ENCODE peak calls at places on chromosomes 1 and 21, in nine cellular contexts. E is ovary, V is suprapubic skin, D is esophagus muscularis mucosa, L is A549, K is transverse colon, P is GM12878, F is tibial nerve, R is upper lobe of left lung. Q is an unnamed sample.

GRCh38 chr1:19672237-19672636 is 7.6 kb downstream of the HTR6 start:
- DNase-seq in E (no peak), V (no peak), D (no peak), L (no peak), K (no peak), P (no peak), F (no peak), R (no peak), Q (no peak)

GRCh38 chr1:169890761-169891538 is 2.7 kb downstream of the SCYL3 start:
- DNase-seq in E (no peak), V (no peak), D (no peak), L (peak; percentile 26), K (peak; percentile 24), P (peak; percentile 51), F (no peak), R (no peak), Q (peak; percentile 43)

GRCh38 chr1:19124273-19124672 is 85.8 kb downstream of the UBR4 start:
- DNase-seq in E (no peak), V (no peak), D (no peak), L (no peak), K (no peak), P (no peak), F (no peak), R (no peak), Q (no peak)

GRCh38 chr1:93810316-93810715 is 68.7 kb downstream of the DNTTIP2 start:
- DNase-seq in E (no peak), V (no peak), D (no peak), L (no peak), K (no peak), P (no peak), F (no peak), R (no peak), Q (no peak)

GRCh38 chr21:41164981-41165650 is 2.8 kb upstream of the BACE2 start:
- DNase-seq in E (no peak), V (peak; percentile 78), D (no peak), L (peak; percentile 56), K (peak; percentile 63), P (no peak), F (peak; percentile 26), R (no peak), Q (peak; percentile 89)

GRCh38 chr1:151399890-151400235 is 490 bp downstream of the PSMB4 start:
- DNase-seq in E (peak; percentile 32), V (peak; percentile 64), D (peak; percentile 57), L (no peak), K (no peak), P (no peak), F (no peak), R (no peak), Q (no peak)

GRCh38 chr1:65011983-65012382 is 45.6 kb upstream of the JAK1 start:
- DNase-seq in E (no peak), V (no peak), D (no peak), L (no peak), K (no peak), P (no peak), F (no peak), R (no peak), Q (no peak)

GRCh38 chr1:245469006-245469405 is 314.2 kb downstream of the KIF26B start:
- DNase-seq in E (no peak), V (no peak), D (no peak), L (no peak), K (no peak), P (no peak), F (no peak), R (no peak), Q (no peak)

GRCh38 chr1:226799634-226800281 is 60.7 kb upstream of the ITPKB start:
- DNase-seq in E (no peak), V (no peak), D (no peak), L (no peak), K (peak; percentile 23), P (no peak), F (no peak), R (no peak), Q (no peak)

GRCh38 chr1:117093870-117094621 is 27.5 kb downstream of the TRIM45 start:
- DNase-seq in E (no peak), V (no peak), D (no peak), L (peak; percentile 25), K (no peak), P (no peak), F (no peak), R (no peak), Q (no peak)

GRCh38 chr1:34500451-34500850 is 254.4 kb upstream of the GJB5 start:
- DNase-seq in E (no peak), V (no peak), D (peak; percentile 57), L (no peak), K (no peak), P (no peak), F (no peak), R (peak; percentile 8), Q (no peak)
- TF ChIP-seq EP300 in E (no peak), V (no peak), D (no peak), L (no peak), K (no peak), P (no peak), F (no peak), R (no peak), Q (no peak)

GRCh38 chr1:60280764-60281278 is 207.3 kb upstream of the C1orf87 start:
- DNase-seq in E (no peak), V (no peak), D (no peak), L (no peak), K (no peak), P (no peak), F (no peak), R (no peak), Q (no peak)

GRCh38 chr1:60283690-60284089 is 210.1 kb upstream of the C1orf87 start:
- DNase-seq in E (no peak), V (no peak), D (no peak), L (no peak), K (no peak), P (no peak), F (no peak), R (no peak), Q (peak; percentile 28)

GRCh38 chr1:60280256-60280655 is 206.7 kb upstream of the C1orf87 start:
- DNase-seq in E (no peak), V (peak; percentile 60), D (no peak), L (no peak), K (no peak), P (no peak), F (no peak), R (no peak), Q (no peak)

GRCh38 chr1:60279798-60280197 is 206.2 kb upstream of the C1orf87 start:
- DNase-seq in E (no peak), V (no peak), D (no peak), L (no peak), K (no peak), P (no peak), F (no peak), R (no peak), Q (no peak)

DNA sequence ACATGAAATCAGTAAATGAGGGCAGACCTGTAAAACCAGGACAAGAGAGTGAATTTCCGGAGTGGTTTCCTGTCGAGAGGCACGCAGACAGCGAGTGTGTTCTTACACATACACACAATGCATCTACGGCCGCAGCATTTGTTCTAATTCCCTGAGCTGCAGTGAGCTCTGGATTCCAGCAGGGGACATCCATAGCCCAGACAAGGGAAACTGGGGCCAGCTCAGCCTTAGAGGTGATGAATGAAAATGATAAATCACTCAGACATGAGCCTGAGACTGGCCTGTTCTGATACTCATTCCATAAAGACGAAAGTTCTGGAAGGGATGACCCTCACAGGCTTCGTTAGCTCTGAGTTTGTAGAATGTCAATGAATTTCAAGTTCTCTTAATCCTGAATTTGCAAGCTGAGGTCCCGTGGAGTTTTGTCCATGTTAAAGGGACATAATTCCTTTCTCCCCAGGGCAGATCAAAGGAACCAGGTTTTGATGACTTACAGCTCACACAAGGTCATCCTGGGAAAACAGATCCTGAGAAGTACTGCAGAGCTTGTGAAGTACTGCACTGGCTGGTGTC is 207.9 kb upstream of the C1orf87 start:
- DNase-seq in E (peak; percentile 13), V (peak; percentile 66), D (no peak), L (peak; percentile 57), K (peak; percentile 55), P (peak; percentile 1), F (peak; percentile 47), R (no peak), Q (peak; percentile 69)
- H3K9me3 ChIP-seq in E (no peaks in the 10 kb centered on the region), V (no peaks in the 10 kb centered on the region), D (no peaks in the 10 kb centered on the region), L (no peaks in the 10 kb centered on the region), K (no peaks in the 10 kb centered on the region), P (no peaks in the 10 kb centered on the region), F (no peaks in the 10 kb centered on the region), R (no peaks in the 10 kb centered on the region), Q (no peaks in the 10 kb centered on the region)

GRCh38 chr1:238319957-238320356 is 429.2 kb upstream of the ZP4 start:
- DNase-seq in E (no peak), V (no peak), D (no peak), L (no peak), K (no peak), P (no peak), F (no peak), R (no peak), Q (no peak)
- H3K27ac ChIP-seq in E (no peak overlapping the region), V (no peak overlapping the region), D (no peak overlapping the region), L (no peak overlapping the region), K (no peak overlapping the region), P (no peak overlapping the region), F (no peak overlapping the region), R (no peak overlapping the region), Q (no peak overlapping the region)

GRCh38 chr1:156106624-156107488 is 7.7 kb upstream of the LMNA start:
- DNase-seq in E (peak; percentile 52), V (peak; percentile 86), D (no peak), L (peak; percentile 73), K (no peak), P (no peak), F (no peak), R (no peak), Q (no peak)
- TF ChIP-seq EP300 in E (no peak), V (no peak), D (no peak), L (no peak), K (no peak), P (no peak), F (no peak), R (no peak), Q (no peak)

GRCh38 chr1:82788038-82788437 is 987.3 kb downstream of the ADGRL2 start:
- DNase-seq in E (no peak), V (no peak), D (no peak), L (no peak), K (no peak), P (no peak), F (no peak), R (no peak), Q (no peak)
- H3K9me3 ChIP-seq in E (peaks cover 8% of the 10 kb centered on the region), V (no peaks in the 10 kb centered on the region), D (peaks cover 8% of the 10 kb centered on the region), L (no peaks in the 10 kb centered on the region), K (no peaks in the 10 kb centered on the region), P (no peaks in the 10 kb centered on the region), F (no peaks in the 10 kb centered on the region), R (no peaks in the 10 kb centered on the region), Q (peaks cover 4% of the 10 kb centered on the region)

GRCh38 chr21:36297555-36297937 is 22.5 kb upstream of the MORC3 start:
- DNase-seq in E (no peak), V (no peak), D (no peak), L (no peak), K (no peak), P (peak; percentile 13), F (no peak), R (no peak), Q (no peak)
- H3K27ac ChIP-seq in E (no peak overlapping the region), V (peak overlapping the region; percentile 93), D (peak overlapping the region; percentile 33), L (no peak overlapping the region), K (peak overlapping the region; percentile 84), P (peak overlapping the region; percentile 94), F (peak overlapping the region; percentile 56), R (peak overlapping the region; percentile 83), Q (peak overlapping the region; percentile 63)

DNA sequence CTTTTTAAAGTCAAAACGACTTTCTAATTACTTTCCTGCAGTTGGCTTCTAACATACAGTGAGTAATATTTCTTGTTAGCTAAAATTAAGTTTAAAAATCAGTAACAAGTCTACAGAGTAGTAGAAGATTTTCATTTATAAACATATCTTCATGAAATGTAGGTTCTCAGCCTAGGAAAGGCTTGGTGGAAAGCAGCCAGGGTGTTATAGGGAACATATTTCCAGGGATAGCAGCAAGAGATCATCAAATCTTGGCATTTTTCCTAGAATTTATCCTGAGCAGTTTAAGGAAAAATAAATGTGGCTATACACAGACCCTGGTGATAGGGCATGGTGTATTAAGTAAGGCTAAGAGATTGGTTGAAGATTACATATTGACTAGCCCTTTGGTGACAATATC is 203.4 kb upstream of the NEGR1 start:
- DNase-seq in E (no peak), V (no peak), D (no peak), L (no peak), K (no peak), P (no peak), F (no peak), R (no peak), Q (no peak)
- TF ChIP-seq EP300 in E (no peak), V (no peak), D (no peak), L (no peak), K (no peak), P (no peak), F (no peak), R (no peak), Q (no peak)